ENCODE peak calls at places on chromosomes 11 and 22, in four cellular contexts. One of them, this sample, is unnamed.

GRCh38 chr11:114265084-114265878 is 30.9 kb upstream of the NNMT start:
- DNase-seq in A673: no peak
- DNase-seq in A549: no peak
- DNase-seq in BJ: no peak
- DNase-seq in this sample: no peak

GRCh38 chr11:94528551-94528950 is 15.2 kb upstream of the FUT4 start:
- DNase-seq in A673: no peak
- DNase-seq in BJ: no peak
- DNase-seq in A549: no peak
- DNase-seq in this sample: no peak

GRCh38 chr11:86513746-86514373 is 139.2 kb downstream of the CCDC81 start:
- DNase-seq in BJ: no peak
- DNase-seq in A673: no peak
- DNase-seq in A549: no peak
- DNase-seq in this sample: no peak

GRCh38 chr11:132838621-132839020 is 693.7 kb downstream of the OPCML start:
- DNase-seq in A549: no peak
- DNase-seq in A673: peak; percentile 76
- DNase-seq in BJ: no peak
- DNase-seq in this sample: no peak

GRCh38 chr22:48534395-48534958 is 1293.2 kb downstream of the BRD1 start:
- DNase-seq in A549: no peak
- DNase-seq in BJ: no peak
- DNase-seq in A673: no peak
- DNase-seq in this sample: no peak

GRCh38 chr11:70872950-70873735 is 379.2 kb downstream of the SHANK2 start:
- DNase-seq in A549: no peak
- DNase-seq in BJ: no peak
- DNase-seq in A673: no peak
- DNase-seq in this sample: peak; percentile 58

GRCh38 chr11:62985351-62985750 is 584 bp upstream of the SLC22A6 start:
- DNase-seq in A673: no peak
- DNase-seq in BJ: no peak
- DNase-seq in A549: no peak
- DNase-seq in this sample: no peak

GRCh38 chr11:134164490-134165370 is 59.0 kb downstream of the NCAPD3 start:
- DNase-seq in A673: no peak
- DNase-seq in BJ: no peak
- DNase-seq in A549: peak; percentile 71
- DNase-seq in this sample: no peak

GRCh38 chr11:127345819-127346459 is 345.4 kb upstream of the KIRREL3 start:
- DNase-seq in BJ: no peak
- DNase-seq in A549: peak; percentile 24
- DNase-seq in A673: peak; percentile 56
- DNase-seq in this sample: peak; percentile 46

GRCh38 chr22:42721045-42721434 is 370 bp upstream of the A4GALT start:
- DNase-seq in A549: no peak
- DNase-seq in BJ: no peak
- DNase-seq in A673: no peak
- DNase-seq in this sample: no peak

GRCh38 chr22:38973289-38974169 is 8.6 kb upstream of the APOBEC3B start:
- DNase-seq in A673: peak; percentile 66
- DNase-seq in A549: peak; percentile 41
- DNase-seq in BJ: no peak
- DNase-seq in this sample: peak; percentile 67
- TF ChIP-seq CTCF in A673: peak; percentile 88
- TF ChIP-seq CTCF in A549: peak; percentile 53
- TF ChIP-seq CTCF in BJ: peak; percentile 75
- TF ChIP-seq CTCF in this sample: peak; percentile 92

GRCh38 chr11:131070365-131070764 is 154.1 kb upstream of the SNX19 start:
- DNase-seq in A673: no peak
- DNase-seq in A549: no peak
- DNase-seq in BJ: no peak
- DNase-seq in this sample: no peak
- TF ChIP-seq CTCF in A673: no peak
- TF ChIP-seq CTCF in A549: no peak
- TF ChIP-seq CTCF in BJ: no peak
- TF ChIP-seq CTCF in this sample: no peak

GRCh38 chr11:32489464-32489863 is 54.1 kb upstream of the WT1 start:
- DNase-seq in A673: no peak
- DNase-seq in BJ: no peak
- DNase-seq in A549: peak; percentile 11
- DNase-seq in this sample: no peak
- TF ChIP-seq CTCF in A673: peak; percentile 22
- TF ChIP-seq CTCF in BJ: no peak
- TF ChIP-seq CTCF in A549: no peak
- TF ChIP-seq CTCF in this sample: peak; percentile 42

GRCh38 chr22:21839765-21840140 is 27.7 kb downstream of the MAPK1 start:
- DNase-seq in BJ: no peak
- DNase-seq in A673: no peak
- DNase-seq in A549: no peak
- DNase-seq in this sample: no peak

GRCh38 chr22:21835378-21835777 is 32.1 kb downstream of the MAPK1 start:
- DNase-seq in A549: no peak
- DNase-seq in A673: no peak
- DNase-seq in BJ: no peak
- DNase-seq in this sample: no peak

GRCh38 chr22:21834869-21835268 is 32.6 kb downstream of the MAPK1 start:
- DNase-seq in BJ: no peak
- DNase-seq in A549: no peak
- DNase-seq in A673: no peak
- DNase-seq in this sample: no peak

GRCh38 chr22:21840236-21840823 is 27.1 kb downstream of the MAPK1 start:
- DNase-seq in A549: no peak
- DNase-seq in A673: no peak
- DNase-seq in BJ: no peak
- DNase-seq in this sample: no peak

GRCh38 chr22:21837184-21837979 is 30.1 kb downstream of the MAPK1 start:
- DNase-seq in A549: peak; percentile 22
- DNase-seq in BJ: peak; percentile 71
- DNase-seq in A673: peak; percentile 62
- DNase-seq in this sample: peak; percentile 7
- TF ChIP-seq CTCF in A549: no peak
- TF ChIP-seq CTCF in BJ: no peak
- TF ChIP-seq CTCF in A673: no peak
- TF ChIP-seq CTCF in this sample: no peak

DNA sequence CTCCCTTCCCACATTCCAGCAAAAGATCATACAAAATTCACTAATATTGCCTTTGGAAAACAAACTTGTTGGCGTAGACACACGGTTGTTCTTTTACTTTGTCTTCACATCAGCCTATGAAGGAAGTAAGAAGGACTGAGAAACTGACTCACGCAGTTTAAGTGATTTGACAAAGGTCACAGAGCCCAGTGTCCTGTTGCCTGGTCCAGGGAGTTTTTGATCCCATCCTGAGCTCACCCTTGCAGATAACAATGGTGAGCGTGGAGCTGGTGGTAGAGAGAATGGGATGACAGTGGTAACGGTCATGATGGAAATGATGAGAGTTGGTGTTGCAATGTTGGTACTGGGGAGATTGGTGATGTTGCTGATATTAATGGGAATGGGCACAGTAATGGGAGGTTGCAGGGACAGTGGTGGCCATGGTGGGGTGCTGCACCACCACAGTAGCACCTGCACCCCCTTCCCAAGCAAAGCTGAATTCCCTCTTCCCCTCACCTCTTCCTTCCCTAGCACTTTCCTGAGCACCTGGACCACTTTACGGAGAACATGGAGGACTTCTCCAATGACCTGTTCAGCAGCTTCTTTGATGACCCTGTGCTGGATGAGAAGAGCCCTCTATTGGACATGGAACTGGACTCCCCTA is 22.1 kb downstream of the CREB3L1 start:
- DNase-seq in A549: peak; percentile 48
- DNase-seq in BJ: no peak
- DNase-seq in A673: no peak
- DNase-seq in this sample: no peak
- TF ChIP-seq CTCF in A549: no peak
- TF ChIP-seq CTCF in BJ: no peak
- TF ChIP-seq CTCF in A673: peak; percentile 37
- TF ChIP-seq CTCF in this sample: no peak

DNA sequence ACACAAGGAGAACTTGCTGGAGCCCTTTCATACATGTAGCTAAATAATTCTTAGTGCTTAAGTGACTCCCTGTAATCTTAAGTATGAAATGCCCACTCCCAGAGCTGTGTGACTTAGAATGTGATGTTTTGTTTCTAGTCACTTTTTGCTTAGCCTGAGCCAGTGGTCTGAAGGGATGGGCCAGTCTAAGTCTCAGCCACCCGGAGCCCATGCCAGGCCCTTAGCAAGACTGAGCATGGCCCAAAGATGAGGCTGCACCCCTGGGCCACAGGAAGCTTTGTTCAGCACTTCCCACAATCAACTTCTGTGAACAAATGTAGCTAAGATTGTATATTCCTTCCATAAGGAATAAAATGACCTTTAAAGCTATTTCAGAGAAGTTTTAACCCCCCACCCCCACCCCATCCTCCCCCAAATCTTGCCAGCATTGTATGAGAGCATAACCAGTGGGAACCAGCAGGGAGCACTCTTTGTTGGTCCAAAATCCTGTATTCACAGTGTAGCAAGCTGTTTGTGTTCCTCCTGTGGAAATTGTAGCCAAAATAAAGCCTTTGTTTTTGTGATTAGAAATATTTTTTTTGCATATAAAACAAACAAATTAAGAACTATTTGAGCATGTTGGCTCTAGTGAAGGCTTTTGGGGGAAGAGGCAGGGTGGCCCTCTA is 73.8 kb upstream of the GAL start:
- DNase-seq in A549: peak; percentile 14
- DNase-seq in BJ: no peak
- DNase-seq in A673: no peak
- DNase-seq in this sample: no peak
- TF ChIP-seq CTCF in A549: no peak
- TF ChIP-seq CTCF in BJ: peak; percentile 50
- TF ChIP-seq CTCF in A673: peak; percentile 50
- TF ChIP-seq CTCF in this sample: no peak

This sample was measured in endothelial cell.